ENCODE peak calls at places on chromosome 1, in eight cellular contexts. F is epithelial cell of esophagus, A is foreskin fibroblast, C is A549, O is fibroblast of lung, B is mesothelial cell of epicardium, D is RWPE1, W is OCI-LY7. R is an unnamed sample.

GRCh38 chr1:162631546-162632233 is 574 bp upstream of the DDR2 start:
- DNase-seq in F (no peak), A (peak; percentile 79), C (no peak), O (peak; percentile 56), B (no peak), D (no peak), W (no peak), R (no peak)

GRCh38 chr1:246506440-246506784 is 667 bp downstream of the SMYD3 start:
- DNase-seq in F (no peak), A (peak; percentile 1), C (no peak), O (peak; percentile 10), B (no peak), D (no peak), W (peak; percentile 33), R (no peak)

GRCh38 chr1:33188572-33189275 is 6.9 kb upstream of the TRIM62 start:
- DNase-seq in F (peak; percentile 42), A (no peak), C (no peak), O (peak; percentile 35), B (no peak), D (no peak), W (no peak), R (peak; percentile 26)

GRCh38 chr1:5156416-5156815 is 502.0 kb downstream of the AJAP1 start:
- DNase-seq in F (no peak), A (no peak), C (no peak), O (no peak), B (no peak), D (no peak), W (no peak), R (no peak)

GRCh38 chr1:45924736-45925135 is 121.3 kb downstream of the MAST2 start:
- DNase-seq in F (peak; percentile 17), A (no peak), C (no peak), O (peak; percentile 66), B (no peak), D (no peak), W (no peak), R (no peak)

GRCh38 chr1:159090566-159091546 is 14.3 kb upstream of the AIM2 start:
- DNase-seq in F (peak; percentile 80), A (peak; percentile 46), C (no peak), O (peak; percentile 56), B (no peak), D (peak; percentile 16), W (no peak), R (peak; percentile 40)

GRCh38 chr1:1435094-1435903 is at the start of gene VWA1:
- DNase-seq in F (peak; percentile 79), A (peak; percentile 62), C (no peak), O (peak; percentile 71), B (peak; percentile 89), D (peak; percentile 86), W (no peak), R (no peak)

GRCh38 chr1:9909222-9910046 is 635 bp downstream of the CTNNBIP1 start:
- DNase-seq in F (peak; percentile 74), A (no peak), C (no peak), O (peak; percentile 36), B (peak; percentile 51), D (peak; percentile 30), W (peak; percentile 47), R (peak; percentile 48)

GRCh38 chr1:88701275-88701674 is 17.2 kb downstream of the PKN2 start:
- DNase-seq in F (no peak), A (no peak), C (no peak), O (no peak), B (no peak), D (no peak), W (peak; percentile 20), R (no peak)

GRCh38 chr1:3895279-3895950 is 4.7 kb downstream of the C1orf174 start:
- DNase-seq in F (no peak), A (no peak), C (no peak), O (peak; percentile 57), B (no peak), D (no peak), W (no peak), R (no peak)

GRCh38 chr1:168686666-168687065 is 42.3 kb downstream of the DPT start:
- DNase-seq in F (no peak), A (no peak), C (no peak), O (no peak), B (no peak), D (no peak), W (no peak), R (no peak)

GRCh38 chr1:69029649-69030048 is 532.8 kb upstream of the DEPDC1 start:
- DNase-seq in F (peak; percentile 18), A (no peak), C (no peak), O (no peak), B (no peak), D (no peak), W (no peak), R (no peak)
- TF ChIP-seq CTCF in F (no peak), A (no peak), C (no peak), O (no peak), B (no peak), D (no peak), W (no peak), R (no peak)

DNA sequence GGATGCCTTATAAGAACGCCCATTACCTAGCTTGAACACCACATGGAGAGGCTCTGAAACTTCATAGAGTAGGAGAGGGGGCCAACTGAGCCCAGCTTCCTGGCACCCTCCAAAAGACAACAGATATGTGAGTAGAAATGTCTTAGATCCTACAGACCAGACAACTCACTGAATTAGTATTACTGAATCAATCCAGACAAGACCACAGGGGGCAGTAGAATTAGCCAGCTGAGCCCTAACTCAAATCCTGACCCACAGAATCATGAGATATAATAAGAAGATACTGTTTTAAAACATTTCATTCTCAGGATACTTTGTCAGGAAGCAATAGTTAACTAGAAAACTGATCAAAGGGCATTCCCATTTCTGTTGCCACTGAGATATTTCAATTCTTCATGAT is 45.8 kb upstream of the C1orf21 start:
- DNase-seq in F (no peak), A (no peak), C (no peak), O (no peak), B (no peak), D (no peak), W (no peak), R (peak; percentile 23)
- TF ChIP-seq CTCF in F (peak; percentile 25), A (peak; percentile 10), C (no peak), O (peak; percentile 9), B (no peak), D (no peak), W (no peak), R (peak; percentile 29)

GRCh38 chr1:183544598-183545297 is 45.5 kb downstream of the NCF2 start:
- DNase-seq in F (no peak), A (no peak), C (no peak), O (no peak), B (no peak), D (no peak), W (no peak), R (no peak)

GRCh38 chr1:183548136-183548535 is 42.1 kb downstream of the NCF2 start:
- DNase-seq in F (no peak), A (no peak), C (no peak), O (no peak), B (no peak), D (no peak), W (peak; percentile 79), R (no peak)

GRCh38 chr1:183546427-183546826 is 43.8 kb downstream of the NCF2 start:
- DNase-seq in F (no peak), A (no peak), C (no peak), O (no peak), B (no peak), D (no peak), W (no peak), R (no peak)

GRCh38 chr1:183543619-183544204 is 46.5 kb downstream of the NCF2 start:
- DNase-seq in F (peak; percentile 68), A (peak; percentile 50), C (peak; percentile 69), O (peak; percentile 56), B (no peak), D (peak; percentile 63), W (peak; percentile 67), R (peak; percentile 77)
- TF ChIP-seq CTCF in F (peak; percentile 83), A (peak; percentile 80), C (peak; percentile 80), O (peak; percentile 84), B (peak; percentile 30), D (peak; percentile 76), W (peak; percentile 87), R (peak; percentile 77)

GRCh38 chr1:154348429-154349076 is 23.2 kb downstream of the ATP8B2 start:
- DNase-seq in F (no peak), A (no peak), C (no peak), O (no peak), B (no peak), D (no peak), W (no peak), R (no peak)
- TF ChIP-seq CTCF in F (peak; percentile 3), A (no peak), C (peak; percentile 20), O (no peak), B (no peak), D (no peak), W (no peak), R (no peak)

GRCh38 chr1:117366281-117366981 is 818 bp upstream of the MAN1A2 start:
- DNase-seq in F (peak; percentile 77), A (peak; percentile 76), C (peak; percentile 60), O (peak; percentile 62), B (peak; percentile 90), D (peak; percentile 80), W (peak; percentile 85), R (peak; percentile 73)

GRCh38 chr1:117365350-117366280 is 1.6 kb upstream of the MAN1A2 start:
- DNase-seq in F (no peak), A (peak; percentile 51), C (no peak), O (peak; percentile 43), B (no peak), D (no peak), W (peak; percentile 13), R (peak; percentile 14)

GRCh38 chr1:117368116-117369108 is 1.2 kb downstream of the MAN1A2 start:
- DNase-seq in F (peak; percentile 67), A (no peak), C (peak; percentile 6), O (no peak), B (no peak), D (no peak), W (peak; percentile 63), R (peak; percentile 64)

GRCh38 chr1:117367769-117368059 is 465 bp downstream of the MAN1A2 start:
- DNase-seq in F (no peak), A (no peak), C (no peak), O (no peak), B (no peak), D (no peak), W (peak; percentile 55), R (no peak)

DNA sequence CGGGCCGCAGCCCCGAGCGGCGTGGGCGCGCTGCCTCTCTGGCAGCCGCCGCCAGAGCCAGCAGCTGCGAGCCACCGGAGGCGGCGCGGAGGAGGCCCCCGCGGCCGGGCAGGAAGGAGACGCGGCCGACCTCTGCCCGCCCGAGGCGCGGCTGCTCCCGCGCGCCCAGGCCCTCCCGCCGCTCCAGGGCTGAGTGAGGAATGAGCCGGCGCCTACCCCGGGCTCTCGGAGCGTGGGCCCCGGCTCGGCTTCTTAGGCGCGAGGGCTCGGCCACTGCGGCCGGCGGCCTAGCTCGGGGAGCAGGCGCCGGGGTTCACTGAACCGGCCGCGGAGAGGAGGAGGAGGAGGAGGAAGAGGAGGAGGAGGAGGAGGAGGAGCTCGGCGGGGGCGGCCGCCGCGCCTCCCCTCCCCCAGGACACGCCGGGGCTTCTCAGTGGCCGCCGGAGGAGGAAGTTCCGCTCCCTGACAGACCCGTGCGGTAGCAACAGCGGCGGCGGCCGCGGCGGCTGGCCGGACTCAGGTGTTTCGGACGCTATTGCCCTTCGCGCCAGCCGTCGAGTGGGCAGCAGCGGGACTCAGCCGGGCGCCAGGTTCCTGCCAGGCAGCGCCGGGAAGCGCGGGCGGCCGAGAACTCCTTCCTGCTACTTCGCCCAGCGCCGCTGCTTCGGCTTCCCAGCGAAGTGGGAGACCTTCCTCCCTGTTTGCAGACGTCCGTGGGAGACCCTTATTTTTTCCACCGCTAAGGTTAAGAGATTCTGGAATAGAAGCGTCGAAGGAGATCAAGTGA is at the start of gene MAN1A2:
- DNase-seq in F (peak; percentile 82), A (peak; percentile 76), C (peak; percentile 24), O (peak; percentile 76), B (peak; percentile 71), D (peak; percentile 42), W (peak; percentile 87), R (peak; percentile 84)
- TF ChIP-seq CTCF in F (no peak), A (no peak), C (no peak), O (no peak), B (no peak), D (no peak), W (no peak), R (no peak)

GRCh38 chr1:183670169-183670568 is 17.1 kb upstream of the APOBEC4 start:
- DNase-seq in F (no peak), A (no peak), C (no peak), O (no peak), B (no peak), D (no peak), W (no peak), R (no peak)
- TF ChIP-seq CTCF in F (peak; percentile 29), A (no peak), C (no peak), O (peak; percentile 6), B (peak; percentile 61), D (no peak), W (peak; percentile 40), R (no peak)

R was measured in MCF 10A.